ENCODE peak calls at places on chromosome 14, in nine cellular contexts. A is stimulated activated CD4-positive, alpha-beta T cell treated with anti-CD3 and anti-CD28 coated beads, Interleukin-15, amount 100 ng/mL, for 24 hours; T is IMR-90; L is RWPE1; F is activated CD8-positive, alpha-beta memory T cell treated with anti-CD3 and anti-CD28 coated beads for 48 hours; J is HS-5; C is activated CD4-positive, alpha-beta T cell treated with anti-CD3 and anti-CD28 coated beads for 4 hours; N is mammary epithelial cell; R is AG08395. Y is an unnamed sample.

GRCh38 chr14:95533391-95533821 is 1.4 kb upstream of the GLRX5 start:
- DNase-seq in A (peak; percentile 41), T (peak; percentile 65), L (no peak), F (no peak), J (no peak), C (no peak), N (no peak), R (peak; percentile 41), Y (no peak)

GRCh38 chr14:60649815-60650381 is 621 bp upstream of the SIX1 start:
- DNase-seq in A (no peak), T (peak; percentile 60), L (peak; percentile 25), F (no peak), J (peak; percentile 20), C (no peak), N (peak; percentile 11), R (no peak), Y (no peak)

GRCh38 chr14:35682802-35683201 is 126.3 kb downstream of the RALGAPA1 start:
- DNase-seq in A (no peak), T (peak; percentile 53), L (no peak), F (no peak), J (no peak), C (no peak), N (no peak), R (no peak), Y (no peak)

GRCh38 chr14:69069020-69069421 is 83.9 kb downstream of the DCAF5 start:
- DNase-seq in A (no peak), T (peak; percentile 93), L (no peak), F (no peak), J (no peak), C (no peak), N (no peak), R (peak; percentile 60), Y (no peak)

GRCh38 chr14:67435603-67436002 is 23.6 kb upstream of the PLEK2 start:
- DNase-seq in A (no peak), T (no peak), L (no peak), F (no peak), J (no peak), C (no peak), N (no peak), R (no peak), Y (no peak)

GRCh38 chr14:101077511-101078074 is 174.1 kb upstream of the RTL1 start:
- DNase-seq in A (no peak), T (peak; percentile 33), L (no peak), F (no peak), J (no peak), C (no peak), N (no peak), R (no peak), Y (no peak)

GRCh38 chr14:34931206-34931605 is 51.6 kb upstream of the SRP54 start:
- DNase-seq in A (peak; percentile 22), T (peak; percentile 11), L (no peak), F (no peak), J (no peak), C (peak; percentile 40), N (peak; percentile 8), R (no peak), Y (no peak)

GRCh38 chr14:79576434-79576833 is 634.9 kb downstream of the DIO2 start:
- DNase-seq in A (no peak), T (peak; percentile 67), L (no peak), F (no peak), J (no peak), C (no peak), N (no peak), R (no peak), Y (no peak)

GRCh38 chr14:49586673-49587460 is 687 bp upstream of the RPS29 start:
- DNase-seq in A (peak; percentile 75), T (peak; percentile 82), L (peak; percentile 52), F (no peak), J (peak; percentile 81), C (peak; percentile 46), N (peak; percentile 79), R (peak; percentile 62), Y (peak; percentile 52)

GRCh38 chr14:68797180-68797670 is 4.4 kb upstream of the ZFP36L1 start:
- DNase-seq in A (no peak), T (no peak), L (no peak), F (no peak), J (no peak), C (no peak), N (no peak), R (no peak), Y (no peak)

GRCh38 chr14:35154016-35154415 is 31.7 kb downstream of the PRORP start:
- DNase-seq in A (no peak), T (no peak), L (no peak), F (no peak), J (no peak), C (no peak), N (no peak), R (no peak), Y (no peak)

GRCh38 chr14:99872786-99873440 is 79.7 kb downstream of the EML1 start:
- DNase-seq in A (no peak), T (peak; percentile 11), L (no peak), F (no peak), J (no peak), C (no peak), N (no peak), R (no peak), Y (no peak)

GRCh38 chr14:54362759-54363437 is 33.9 kb upstream of the CDKN3 start:
- DNase-seq in A (no peak), T (no peak), L (no peak), F (no peak), J (no peak), C (no peak), N (no peak), R (no peak), Y (no peak)

GRCh38 chr14:32407170-32407569 is 78.1 kb downstream of the AKAP6 start:
- DNase-seq in A (no peak), T (peak; percentile 13), L (no peak), F (no peak), J (no peak), C (no peak), N (no peak), R (no peak), Y (no peak)

GRCh38 chr14:94396628-94397210 is 8.3 kb upstream of the SERPINA1 start:
- DNase-seq in A (no peak), T (no peak), L (no peak), F (no peak), J (no peak), C (no peak), N (no peak), R (no peak), Y (no peak)

GRCh38 chr14:101072070-101072469 is 168.5 kb upstream of the RTL1 start:
- DNase-seq in A (no peak), T (no peak), L (no peak), F (no peak), J (no peak), C (no peak), N (no peak), R (no peak), Y (no peak)

GRCh38 chr14:25400607-25401206 is 350.8 kb upstream of the STXBP6 start:
- DNase-seq in A (peak; percentile 53), T (peak; percentile 29), L (no peak), F (no peak), J (peak; percentile 8), C (peak; percentile 1), N (peak; percentile 18), R (peak; percentile 37), Y (peak; percentile 30)

GRCh38 chr14:65132855-65133254 is 30.5 kb upstream of the MAX start:
- DNase-seq in A (no peak), T (no peak), L (no peak), F (no peak), J (no peak), C (no peak), N (no peak), R (no peak), Y (no peak)

GRCh38 chr14:101288436-101289229 is 272.7 kb upstream of the DIO3 start:
- DNase-seq in A (no peak), T (no peak), L (no peak), F (no peak), J (no peak), C (no peak), N (no peak), R (no peak), Y (no peak)

GRCh38 chr14:89240414-89240813 is 176.6 kb downstream of the FOXN3 start:
- DNase-seq in A (no peak), T (peak; percentile 87), L (no peak), F (no peak), J (peak; percentile 20), C (no peak), N (peak; percentile 23), R (no peak), Y (peak; percentile 20)

GRCh38 chr14:103624860-103625259 is 4.2 kb upstream of the KLC1 start:
- DNase-seq in A (peak; percentile 40), T (peak; percentile 66), L (peak; percentile 81), F (peak; percentile 7), J (no peak), C (no peak), N (peak; percentile 82), R (peak; percentile 76), Y (peak; percentile 41)

GRCh38 chr14:84825481-84825880 is 704.5 kb upstream of the FLRT2 start:
- DNase-seq in A (no peak), T (peak; percentile 13), L (peak; percentile 82), F (no peak), J (peak; percentile 31), C (no peak), N (peak; percentile 63), R (peak; percentile 46), Y (no peak)

GRCh38 chr14:23352506-23353432 is at the start of gene SLC22A17:
- DNase-seq in A (peak; percentile 74), T (peak; percentile 92), L (peak; percentile 55), F (peak; percentile 14), J (peak; percentile 40), C (peak; percentile 63), N (peak; percentile 60), R (peak; percentile 94), Y (no peak)

GRCh38 chr14:68650403-68650994 is 142.4 kb downstream of the ZFP36L1 start:
- DNase-seq in A (no peak), T (no peak), L (no peak), F (no peak), J (no peak), C (no peak), N (no peak), R (no peak), Y (no peak)

GRCh38 chr14:65847065-65847847 is 434.7 kb downstream of the FUT8 start:
- DNase-seq in A (peak; percentile 59), T (no peak), L (no peak), F (no peak), J (no peak), C (peak; percentile 57), N (no peak), R (no peak), Y (no peak)

GRCh38 chr14:23551266-23552028 is at the start of gene ZFHX2:
- DNase-seq in A (peak; percentile 92), T (peak; percentile 49), L (peak; percentile 59), F (peak; percentile 64), J (peak; percentile 28), C (peak; percentile 86), N (peak; percentile 54), R (peak; percentile 53), Y (no peak)

GRCh38 chr14:67474366-67474765 is 14.2 kb downstream of the TMEM229B start:
- DNase-seq in A (no peak), T (no peak), L (no peak), F (no peak), J (no peak), C (no peak), N (no peak), R (no peak), Y (no peak)

GRCh38 chr14:94088516-94088915 is 7.4 kb downstream of the IFI27L1 start:
- DNase-seq in A (no peak), T (peak; percentile 65), L (no peak), F (no peak), J (no peak), C (no peak), N (no peak), R (peak; percentile 25), Y (no peak)

GRCh38 chr14:68359862-68360552 is 432.9 kb downstream of the ZFP36L1 start:
- DNase-seq in A (no peak), T (no peak), L (peak; percentile 34), F (no peak), J (no peak), C (no peak), N (no peak), R (peak; percentile 31), Y (peak; percentile 42)

GRCh38 chr14:97025722-97026121 is 228.5 kb downstream of the VRK1 start:
- DNase-seq in A (no peak), T (no peak), L (no peak), F (no peak), J (no peak), C (no peak), N (no peak), R (no peak), Y (no peak)

GRCh38 chr14:49194067-49194466 is 392.1 kb downstream of the RPS29 start:
- DNase-seq in A (no peak), T (no peak), L (no peak), F (no peak), J (no peak), C (no peak), N (no peak), R (no peak), Y (no peak)